ENCODE peak calls at places on chromosomes 1 and 21, in six cellular contexts. A is naive thymus-derived CD8-positive, alpha-beta T cell; H is esophagus muscularis mucosa; X is fibroblast of the conjunctiva; B is HFF-Myc; M is NK-92 treated with Interleukin-12 subunit alpha and Interleukin-12 subunit beta, amount 100 ng/mL, for 24 hours. V is an unnamed sample.

GRCh38 chr1:54623216-54624007 is at the start of gene FAM151A:
- DNase-seq in H (no peak), B (no peak), A (no peak), M (no peak), X (no peak), V (no peak)

GRCh38 chr1:119080586-119080985 is 59.9 kb downstream of the WARS2 start:
- DNase-seq in A (no peak), H (no peak), B (peak; percentile 41), X (peak; percentile 82), M (no peak), V (no peak)

GRCh38 chr21:43306911-43307676 is 119.8 kb downstream of the SIK1 start:
- DNase-seq in M (peak; percentile 70), H (no peak), X (no peak), B (no peak), A (no peak), V (no peak)

GRCh38 chr1:147077936-147078605 is 94.2 kb downstream of the PRKAB2 start:
- DNase-seq in A (no peak), X (no peak), M (no peak), H (no peak), B (no peak), V (no peak)

GRCh38 chr1:29550119-29550841 is 314.0 kb downstream of the PTPRU start:
- DNase-seq in B (no peak), X (no peak), H (no peak), A (no peak), M (no peak), V (no peak)

GRCh38 chr1:207825719-207826556 is 74.1 kb downstream of the CD46 start:
- DNase-seq in A (peak; percentile 85), H (no peak), M (peak; percentile 59), X (no peak), B (no peak), V (no peak)

GRCh38 chr1:196302420-196302819 is 305.8 kb downstream of the KCNT2 start:
- DNase-seq in H (no peak), X (no peak), A (no peak), B (no peak), M (no peak), V (no peak)

GRCh38 chr1:192986110-192986747 is 72.9 kb downstream of the UCHL5 start:
- DNase-seq in B (no peak), M (no peak), X (no peak), A (no peak), H (no peak), V (no peak)

GRCh38 chr1:242425232-242425631 is 99.3 kb downstream of the PLD5 start:
- DNase-seq in X (no peak), B (no peak), M (peak; percentile 1), H (peak; percentile 34), A (no peak), V (no peak)

GRCh38 chr1:160328171-160328570 is 14.9 kb downstream of the COPA start:
- DNase-seq in B (no peak), X (no peak), M (no peak), H (no peak), A (no peak), V (no peak)

GRCh38 chr1:18322353-18323032 is 158.2 kb upstream of the KLHDC7A start:
- DNase-seq in M (no peak), A (no peak), H (no peak), X (no peak), B (no peak), V (no peak)

GRCh38 chr1:83961571-83962295 is 37.2 kb downstream of the TTLL7 start:
- DNase-seq in B (no peak), H (no peak), A (no peak), M (no peak), X (no peak), V (no peak)

GRCh38 chr1:22626219-22626902 is 10.1 kb upstream of the C1QA start:
- DNase-seq in X (no peak), M (no peak), H (no peak), A (no peak), B (no peak), V (no peak)

GRCh38 chr1:199759268-199759724 is 268.2 kb upstream of the NR5A2 start:
- DNase-seq in M (no peak), A (no peak), H (no peak), X (no peak), B (no peak), V (no peak)